ENCODE peak calls at places on chromosomes 11 and 22, in four cellular contexts. L is activated CD8-positive, alpha-beta T cell treated with anti-CD3 and anti-CD28 coated beads for 36 hours; B is heart left ventricle; J is pancreas. Q is an unnamed sample.
A peak's percentile ranks its signal among the peaks of the same experiment; 100 is the strongest.

GRCh38 chr11:97667057-97667456 is 1277.2 kb downstream of the JRKL start:
- ATAC-seq in B (no peak), J (no peak), L (no peak), Q (no peak)

GRCh38 chr11:93528252-93528651 is 14.9 kb downstream of the SMCO4 start:
- ATAC-seq in B (peak; percentile 66), J (no peak), L (no peak), Q (peak; percentile 50)

GRCh38 chr22:28497188-28497587 is 182.5 kb downstream of the TTC28 start:
- ATAC-seq in B (no peak), L (no peak), J (no peak), Q (no peak)

GRCh38 chr11:1746516-1746931 is 3.9 kb downstream of the IFITM10 start:
- ATAC-seq in B (peak; percentile 1), L (no peak), J (no peak), Q (peak; percentile 49)

GRCh38 chr22:49951001-49951677 is 9.4 kb upstream of the PIM3 start:
- ATAC-seq in B (no peak), L (no peak), J (peak; percentile 73), Q (no peak)

GRCh38 chr11:4677948-4678347 is 19.7 kb downstream of the OR51E2 start:
- ATAC-seq in B (no peak), J (no peak), L (no peak), Q (no peak)

GRCh38 chr11:13318498-13319295 is 41.1 kb downstream of the BMAL1 start:
- ATAC-seq in J (peak; percentile 61), B (peak; percentile 46), L (peak; percentile 80), Q (no peak)

GRCh38 chr22:49768511-49768910 is 59.2 kb downstream of the BRD1 start:
- ATAC-seq in J (no peak), B (no peak), L (no peak), Q (no peak)

GRCh38 chr11:48037709-48038468 is 57.5 kb downstream of the PTPRJ start:
- ATAC-seq in B (no peak), L (no peak), J (no peak), Q (no peak)

GRCh38 chr11:2093575-2094353 is 45.4 kb downstream of the IGF2 start:
- ATAC-seq in L (no peak), J (no peak), B (peak; percentile 68), Q (no peak)

GRCh38 chr22:35866646-35867045 is 149.0 kb downstream of the APOL5 start:
- ATAC-seq in J (no peak), B (peak; percentile 63), L (no peak), Q (no peak)

GRCh38 chr22:39443416-39443815 is 13.4 kb upstream of the MGAT3 start:
- ATAC-seq in J (no peak), B (no peak), L (no peak), Q (no peak)

GRCh38 chr22:30169002-30169401 is 77.6 kb downstream of the LIF start:
- ATAC-seq in J (no peak), B (no peak), L (peak; percentile 67), Q (no peak)

GRCh38 chr11:123429851-123430735 is at the start of gene GRAMD1B:
- ATAC-seq in B (peak; percentile 57), J (peak; percentile 49), L (peak; percentile 79), Q (peak; percentile 35)

GRCh38 chr22:31089101-31090100 is 8.3 kb downstream of the SMTN start:
- ATAC-seq in J (peak; percentile 9), B (peak; percentile 13), L (no peak), Q (no peak)

GRCh38 chr22:30296851-30297250 is 7.5 kb upstream of the CASTOR1 start:
- ATAC-seq in B (no peak), J (no peak), L (peak; percentile 37), Q (no peak)

GRCh38 chr11:61362542-61362875 is 335 bp downstream of the TMEM138 start:
- ATAC-seq in B (no peak), L (peak; percentile 21), J (peak; percentile 25), Q (peak; percentile 12)

Q was measured in gastroesophageal sphincter.